ENCODE peak calls at places on chromosomes 4 and X, in eight cellular contexts. F is coronary artery, C is tibial artery, L is neural crest cell, P is fibroblast of lung, B is astrocyte of the cerebellum, M is cardiac muscle cell, D is mammary epithelial cell. H is an unnamed sample.

GRCh38 chr4:185416955-185417354 is 8.8 kb downstream of the UFSP2 start:
- DNase-seq in D (no peak), C (no peak), P (no peak), M (no peak), L (no peak), B (no peak), F (no peak), H (no peak)

GRCh38 chr4:71540749-71541269 is 202.0 kb downstream of the SLC4A4 start:
- DNase-seq in D (no peak), M (peak; percentile 40), P (no peak), L (no peak), F (no peak), C (no peak), B (no peak), H (no peak)

GRCh38 chr4:55553442-55553841 is 6.7 kb upstream of the CLOCK start:
- DNase-seq in P (peak; percentile 49), L (no peak), F (no peak), C (peak; percentile 25), B (no peak), D (peak; percentile 79), M (peak; percentile 67), H (peak; percentile 17)

GRCh38 chrX:23515028-23515427 is 152.3 kb upstream of the PRDX4 start:
- DNase-seq in C (no peak), P (no peak), B (no peak), M (no peak), F (no peak), L (no peak), D (peak; percentile 45), H (no peak)

GRCh38 chrX:71906133-71906532 is 4.5 kb upstream of the NHSL2 start:
- DNase-seq in M (no peak), C (no peak), P (no peak), F (no peak), L (no peak), B (no peak), D (no peak), H (no peak)

GRCh38 chr4:153651961-153652784 is 31.9 kb upstream of the TLR2 start:
- DNase-seq in P (no peak), F (no peak), M (no peak), B (no peak), C (no peak), L (no peak), D (peak; percentile 89), H (no peak)

GRCh38 chr4:183284965-183285364 is 35.1 kb downstream of the CLDN22 start:
- DNase-seq in P (peak; percentile 84), F (no peak), D (no peak), M (peak; percentile 6), B (peak; percentile 81), C (no peak), L (no peak), H (no peak)

GRCh38 chr4:21012851-21013331 is 312.6 kb downstream of the PACRGL start:
- DNase-seq in B (no peak), C (no peak), P (no peak), M (no peak), F (no peak), L (no peak), D (peak; percentile 47), H (no peak)

GRCh38 chrX:68139791-68140190 is 293.5 kb downstream of the OPHN1 start:
- DNase-seq in C (no peak), M (no peak), L (no peak), B (no peak), D (no peak), F (no peak), P (no peak), H (no peak)

GRCh38 chrX:50953832-50954231 is 43.3 kb downstream of the BMP15 start:
- DNase-seq in M (no peak), F (no peak), D (no peak), B (no peak), C (no peak), P (no peak), L (no peak), H (no peak)

GRCh38 chr4:151644625-151645024 is 116.2 kb downstream of the GATB start:
- DNase-seq in P (no peak), B (no peak), D (no peak), C (no peak), M (peak; percentile 9), L (peak; percentile 27), F (no peak), H (peak; percentile 75)

GRCh38 chr4:13892739-13893105 is 265.2 kb upstream of the BOD1L1 start:
- DNase-seq in B (no peak), L (no peak), P (no peak), F (no peak), D (no peak), M (peak; percentile 75), C (no peak), H (no peak)

GRCh38 chr4:52250124-52250523 is 199.0 kb downstream of the SPATA18 start:
- DNase-seq in B (no peak), F (peak; percentile 71), D (no peak), P (no peak), M (peak; percentile 44), L (no peak), C (peak; percentile 76), H (peak; percentile 24)

GRCh38 chrX:150148749-150149672 is 210.7 kb upstream of the EOLA2 start:
- DNase-seq in P (no peak), L (no peak), D (no peak), C (no peak), B (no peak), F (peak; percentile 35), M (no peak), H (no peak)

GRCh38 chr4:176660561-176660960 is 132.2 kb downstream of the VEGFC start:
- DNase-seq in C (no peak), P (no peak), M (no peak), L (no peak), D (no peak), F (no peak), B (no peak), H (no peak)

GRCh38 chr4:110970642-110971041 is 347.8 kb upstream of the PITX2 start:
- DNase-seq in L (peak; percentile 29), M (peak; percentile 56), C (no peak), D (peak; percentile 32), B (peak; percentile 8), F (no peak), P (peak; percentile 56), H (peak; percentile 65)

DNA sequence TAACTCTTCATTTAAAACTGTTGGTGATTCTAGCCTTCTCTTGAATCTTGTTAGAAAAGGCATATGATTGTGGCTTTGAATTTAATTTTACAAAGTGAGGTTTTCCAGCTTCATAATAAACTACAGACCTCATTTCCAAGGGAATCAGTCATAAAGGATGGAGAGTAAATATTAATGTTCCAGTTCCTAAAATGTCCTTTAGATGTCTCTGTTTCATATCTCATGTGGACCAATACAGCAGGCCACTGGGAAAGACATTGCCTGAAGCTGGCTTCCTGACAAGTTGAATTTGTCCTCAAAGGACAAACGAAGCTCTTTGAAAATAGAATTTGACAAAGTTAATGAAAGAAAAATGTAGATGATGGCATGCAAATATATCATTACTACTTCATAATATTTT is 125.4 kb downstream of the ZNF330 start:
- DNase-seq in M (peak; percentile 78), F (no peak), P (peak; percentile 81), B (peak; percentile 50), C (no peak), L (no peak), D (peak; percentile 39), H (no peak)
- TF ChIP-seq CTCF in M (peak; percentile 60), F (peak; percentile 51), P (peak; percentile 57), B (peak; percentile 56), C (peak; percentile 56), L (peak; percentile 67), D (peak; percentile 58), H (peak; percentile 20)

DNA sequence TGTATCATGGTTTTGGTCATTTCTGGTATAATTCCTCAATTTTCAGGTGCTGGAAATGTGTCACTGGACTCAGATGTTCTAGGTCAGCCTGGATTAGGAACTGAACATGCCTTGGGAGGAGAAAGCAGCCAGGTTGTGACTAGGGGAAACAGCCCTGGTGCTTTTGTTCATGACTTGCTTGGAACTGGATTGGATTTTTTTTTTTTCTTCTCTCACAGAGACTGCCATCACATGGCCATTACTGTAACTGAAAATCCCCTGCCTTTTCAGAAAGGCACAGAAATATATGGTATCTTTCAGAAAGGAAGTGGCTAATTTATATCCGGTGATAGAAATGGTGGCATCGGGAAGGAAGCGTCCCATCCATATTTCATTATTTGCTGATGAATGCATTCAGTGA is 34.6 kb downstream of the SEPTIN11 start:
- DNase-seq in M (peak; percentile 71), B (no peak), D (peak; percentile 24), F (no peak), C (no peak), P (peak; percentile 77), L (no peak), H (no peak)
- TF ChIP-seq CTCF in M (peak; percentile 40), B (peak; percentile 39), D (peak; percentile 16), F (no peak), C (peak; percentile 28), P (peak; percentile 24), L (peak; percentile 43), H (no peak)

DNA sequence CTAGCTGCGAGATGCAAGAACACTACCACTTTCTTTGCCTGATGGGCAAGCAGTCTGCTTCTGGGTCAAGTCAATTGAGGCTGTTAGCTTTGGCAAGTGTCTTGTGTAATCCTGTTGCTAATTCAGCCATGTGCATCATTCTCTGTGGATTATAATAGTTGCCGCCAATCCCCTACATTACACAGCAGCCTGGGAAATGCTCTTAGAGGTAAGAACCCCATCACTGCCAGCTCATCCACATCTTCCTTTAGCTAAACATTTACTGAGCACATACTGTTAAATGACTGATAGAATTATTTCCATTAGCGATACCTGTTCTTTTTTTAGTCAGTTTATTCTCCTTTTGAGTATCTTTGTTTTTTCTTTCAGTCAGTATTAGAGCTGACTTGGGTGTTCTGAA is 116.2 kb downstream of the CBR4 start:
- DNase-seq in M (no peak), D (no peak), C (no peak), B (no peak), F (no peak), L (no peak), P (no peak), H (no peak)
- TF ChIP-seq CTCF in M (no peak), D (no peak), C (no peak), B (no peak), F (no peak), L (no peak), P (no peak), H (no peak)

DNA sequence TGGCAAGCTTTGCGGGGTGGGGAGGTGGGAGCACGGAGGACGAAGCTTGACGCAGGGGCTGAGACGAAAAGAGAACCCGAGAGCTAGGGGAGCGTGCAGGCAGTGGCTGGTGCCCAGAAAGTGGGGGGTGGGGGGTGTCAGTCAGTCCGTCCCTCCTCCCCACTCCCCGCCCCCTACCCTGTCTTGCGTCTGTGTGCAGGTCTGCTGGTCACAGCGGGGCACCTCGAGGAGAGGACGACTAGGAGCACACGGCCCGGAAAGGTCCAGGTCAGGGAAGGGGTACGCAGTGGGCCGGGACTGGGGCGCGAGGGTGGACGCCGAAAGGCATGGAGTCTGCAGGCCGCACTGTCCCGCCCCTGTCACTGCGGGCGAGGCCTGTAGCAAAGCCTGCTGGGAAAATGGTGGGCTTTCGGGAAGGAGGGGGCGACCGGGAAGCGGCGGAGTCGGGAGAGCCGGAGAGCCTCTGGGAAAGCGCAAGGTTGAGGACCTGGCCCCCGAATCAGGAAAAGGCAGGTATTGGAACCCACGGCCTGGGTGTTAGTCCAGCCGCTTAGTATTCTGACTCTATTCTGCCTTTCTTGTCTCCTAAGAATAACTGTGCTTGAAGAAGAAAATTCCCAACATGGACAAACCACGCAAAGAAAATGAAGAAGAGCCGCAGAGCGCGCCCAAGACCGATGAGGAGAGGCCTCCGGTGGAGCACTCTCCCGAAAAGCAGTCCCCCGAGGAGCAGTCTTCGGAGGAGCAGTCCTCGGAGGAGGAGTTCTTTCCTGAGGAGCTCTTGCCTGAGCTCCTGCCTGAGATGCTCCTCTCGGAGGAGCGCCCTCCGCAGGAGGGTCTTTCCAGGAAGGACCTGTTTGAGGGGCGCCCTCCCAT is 758 bp downstream of the TCEAL1 start:
- DNase-seq in F (peak; percentile 81), D (peak; percentile 46), C (peak; percentile 57), M (peak; percentile 74), P (peak; percentile 77), B (no peak), L (peak; percentile 49), H (peak; percentile 75)
- TF ChIP-seq CTCF in F (no peak), D (peak; percentile 14), C (no peak), M (peak; percentile 60), P (peak; percentile 50), B (peak; percentile 60), L (peak; percentile 60), H (no peak)